ENCODE peak calls at places on chromosomes 4 and X, in four cellular contexts. I, T, W and J are unnamed samples.

GRCh38 chr4:107721436-107722090 is 1.5 kb upstream of the PAPSS1 start:
- DNase-seq in W (peak; percentile 59), T (no peak), I (no peak), J (no peak)

GRCh38 chrX:129091097-129091496 is 432.2 kb downstream of the SMARCA1 start:
- DNase-seq in T (no peak), W (peak; percentile 30), I (no peak), J (no peak)

GRCh38 chr4:82851902-82852750 is 38.8 kb downstream of the SEC31A start:
- DNase-seq in W (no peak), T (peak; percentile 7), I (no peak), J (peak; percentile 22)

GRCh38 chr4:165398570-165398969 is 19.8 kb downstream of the CPE start:
- DNase-seq in W (no peak), T (peak; percentile 59), I (no peak), J (peak; percentile 11)

GRCh38 chr4:25065901-25066610 is 35.3 kb upstream of the LGI2 start:
- DNase-seq in I (no peak), W (no peak), T (no peak), J (no peak)

GRCh38 chrX:47662144-47662657 is 3.2 kb upstream of the UXT start:
- DNase-seq in T (no peak), W (no peak), I (no peak), J (peak; percentile 91)

GRCh38 chrX:15471016-15471415 is 22.1 kb downstream of the PIR start:
- DNase-seq in W (peak; percentile 47), I (peak; percentile 27), T (peak; percentile 54), J (peak; percentile 39)

GRCh38 chrX:123830309-123830708 is 29.5 kb upstream of the XIAP start:
- DNase-seq in I (peak; percentile 64), W (no peak), T (no peak), J (no peak)

GRCh38 chr4:185307136-185307950 is 88.4 kb downstream of the LRP2BP start:
- DNase-seq in T (no peak), W (no peak), I (peak; percentile 97), J (no peak)

GRCh38 chrX:154486052-154486395 is 391 bp downstream of the UBL4A start:
- DNase-seq in I (no peak), T (peak; percentile 56), W (no peak), J (no peak)

GRCh38 chr4:103907414-103907813 is 187.6 kb upstream of the TACR3 start:
- DNase-seq in I (no peak), W (no peak), T (no peak), J (no peak)

GRCh38 chrX:434946-435345 is 48.2 kb upstream of the PPP2R3B start:
- DNase-seq in I (no peak), T (no peak), W (no peak), J (no peak)

GRCh38 chrX:36963069-36963808 is 44.9 kb upstream of the FAM47C start:
- DNase-seq in I (no peak), W (no peak), T (no peak), J (no peak)

GRCh38 chr4:33184684-33185083 is 2464.5 kb downstream of the PCDH7 start:
- DNase-seq in T (no peak), I (peak; percentile 51), W (no peak), J (no peak)

GRCh38 chr4:183241771-183242170 is 78.3 kb downstream of the CLDN22 start:
- DNase-seq in W (no peak), T (no peak), I (no peak), J (no peak)

GRCh38 chrX:107654778-107655761 is 26.8 kb downstream of the PRPS1 start:
- DNase-seq in T (peak; percentile 56), I (no peak), W (peak; percentile 85), J (peak; percentile 75)

GRCh38 chrX:72273718-72274117 is 3.3 kb downstream of the RPS4X start:
- DNase-seq in I (no peak), W (no peak), T (no peak), J (no peak)

DNA sequence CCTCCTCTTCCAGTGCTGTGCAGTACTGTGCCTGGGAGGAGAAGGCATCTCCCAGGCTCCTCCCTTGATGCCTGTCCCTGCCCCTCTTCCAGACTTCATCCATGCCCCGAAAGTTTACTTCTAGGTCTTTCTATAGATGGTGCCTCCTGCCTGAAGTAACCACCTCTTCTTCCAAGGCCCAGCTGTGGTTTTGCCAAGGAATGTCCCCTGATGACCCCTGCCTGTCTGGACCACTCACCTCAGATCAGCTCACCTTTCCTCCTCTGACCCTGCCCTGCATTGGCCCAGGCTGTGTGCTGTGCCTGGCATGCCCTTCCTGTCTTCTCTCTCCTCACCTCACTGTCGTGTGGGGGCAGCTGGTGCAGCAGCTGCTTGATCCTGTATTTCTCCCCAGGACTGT is 6.8 kb downstream of the PRICKLE3 start:
- DNase-seq in T (no peak), I (no peak), W (no peak), J (no peak)
- TF ChIP-seq USF1 in T (no peak), I (no peak), W (no peak), J (no peak)

GRCh38 chr4:14871676-14872430 is 130.4 kb upstream of the CPEB2 start:
- DNase-seq in W (peak; percentile 69), T (no peak), I (no peak), J (no peak)
- TF ChIP-seq USF1 in W (no peak), T (no peak), I (no peak), J (no peak)

GRCh38 chr4:44495136-44495535 is 46.5 kb upstream of the KCTD8 start:
- DNase-seq in W (no peak), I (no peak), T (no peak), J (no peak)

DNA sequence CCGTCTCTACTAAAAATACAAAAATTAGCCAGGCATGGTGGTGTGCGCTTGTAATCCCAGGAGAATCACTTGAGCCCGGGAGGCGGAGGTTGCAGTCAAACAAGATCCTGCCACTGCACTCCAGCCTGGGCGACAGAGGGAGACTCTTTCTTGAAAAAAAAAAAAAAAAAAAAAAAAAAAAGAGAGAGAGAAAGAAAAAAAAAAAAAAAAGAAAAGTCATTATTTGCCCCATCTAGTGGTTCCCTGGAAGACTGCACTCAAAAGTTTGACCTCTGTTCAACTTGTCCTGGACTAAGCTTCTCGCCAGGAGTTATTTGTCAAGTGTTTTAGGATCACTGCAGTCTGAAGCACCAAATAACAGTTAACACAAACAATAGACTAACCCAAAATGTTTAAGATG is 45.3 kb upstream of the KCTD8 start:
- DNase-seq in T (peak; percentile 8), W (no peak), I (no peak), J (peak; percentile 13)
- TF ChIP-seq USF1 in T (no peak), W (no peak), I (no peak), J (no peak)

DNA sequence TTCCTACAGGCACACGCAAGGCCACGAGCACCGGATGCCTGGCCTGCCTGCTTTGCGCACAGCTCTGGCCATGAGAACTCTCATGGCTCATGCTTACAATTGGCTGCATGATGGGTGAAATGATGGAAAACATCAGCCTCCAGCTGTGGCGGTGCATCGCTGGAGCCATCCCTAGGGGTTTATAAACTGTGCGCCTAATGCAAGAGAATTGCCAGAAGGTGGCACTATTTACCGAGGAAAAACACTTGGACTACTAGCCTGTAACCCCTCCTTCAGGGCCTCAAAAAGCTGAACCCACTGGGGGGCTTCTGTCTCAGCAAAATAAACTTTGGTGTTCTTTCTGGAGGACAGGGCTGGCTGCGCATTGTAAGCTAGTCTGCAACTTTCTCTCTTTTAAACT is 51.9 kb downstream of the PHKA2 start:
- DNase-seq in W (peak; percentile 15), I (no peak), T (peak; percentile 64), J (peak; percentile 6)
- TF ChIP-seq USF1 in W (no peak), I (no peak), T (no peak), J (no peak)

GRCh38 chr4:159105761-159106243 is 2.9 kb downstream of the RAPGEF2 start:
- DNase-seq in W (no peak), I (peak; percentile 57), T (no peak), J (no peak)
- TF ChIP-seq USF1 in W (no peak), I (no peak), T (no peak), J (no peak)